ENCODE peak calls at places on chromosomes 2 and 18, in five cellular contexts. V is mesothelial cell of epicardium, B is astrocyte, I is foreskin fibroblast, Z is endothelial cell. R is an unnamed sample.

GRCh38 chr2:54052825-54053718 is 62.3 kb upstream of the ACYP2 start:
- DNase-seq in V (no peak), B (no peak), I (peak), Z (no peak), R (no peak)

GRCh38 chr2:152962446-152962845 is 244.0 kb downstream of the ARL6IP6 start:
- DNase-seq in V (no peak), B (no peak), I (no peak), Z (no peak), R (no peak)

GRCh38 chr2:11029136-11029535 is 117.4 kb downstream of the KCNF1 start:
- DNase-seq in V (no peak), B (no peak), I (no peak), Z (no peak), R (no peak)

GRCh38 chr2:36358317-36358659 is 2.7 kb downstream of the CRIM1 start:
- DNase-seq in V (no peak), B (peak), I (peak), Z (no peak), R (no peak)

GRCh38 chr2:197813093-197813787 is 8.8 kb downstream of the PLCL1 start:
- DNase-seq in V (no peak), B (peak), I (peak), Z (no peak), R (no peak)

GRCh38 chr2:17636989-17637906 is 96.8 kb downstream of the VSNL1 start:
- DNase-seq in V (no peak), B (no peak), I (no peak), Z (no peak), R (no peak)

GRCh38 chr2:9648821-9649220 is 18.0 kb upstream of the YWHAQ start:
- DNase-seq in V (no peak), B (no peak), I (no peak), Z (no peak), R (no peak)

GRCh38 chr2:42828487-42829416 is 36.4 kb upstream of the HAAO start:
- DNase-seq in V (peak), B (peak), I (peak), Z (peak), R (peak)

GRCh38 chr2:12556762-12557161 is 160.0 kb upstream of the TRIB2 start:
- DNase-seq in V (no peak), B (peak), I (peak), Z (no peak), R (no peak)

GRCh38 chr2:41027095-41027494 is 575.2 kb upstream of the SLC8A1 start:
- DNase-seq in V (no peak), B (no peak), I (no peak), Z (no peak), R (no peak)

GRCh38 chr2:168469281-168469988 is 13.4 kb downstream of the CERS6 start:
- DNase-seq in V (no peak), B (no peak), I (no peak), Z (no peak), R (no peak)

GRCh38 chr18:421236-422155 is 79.0 kb downstream of the COLEC12 start:
- DNase-seq in V (no peak), B (peak), I (peak), Z (no peak), R (no peak)

GRCh38 chr18:25278415-25278814 is 73.6 kb downstream of the ZNF521 start:
- DNase-seq in V (no peak), B (no peak), I (no peak), Z (no peak), R (no peak)

GRCh38 chr2:179304424-179304823 is 39.8 kb upstream of the SESTD1 start:
- DNase-seq in V (no peak), B (no peak), I (no peak), Z (no peak), R (no peak)

GRCh38 chr2:108324531-108325256 is 36.0 kb downstream of the SULT1C2 start:
- DNase-seq in V (no peak), B (peak), I (peak), Z (no peak), R (no peak)

GRCh38 chr2:2577366-2577765 is 246.3 kb upstream of the MYT1L start:
- DNase-seq in V (no peak), B (no peak), I (no peak), Z (no peak), R (no peak)

GRCh38 chr2:194927489-194927888 is 729.5 kb upstream of the SLC39A10 start:
- DNase-seq in V (no peak), B (no peak), I (no peak), Z (no peak), R (no peak)

GRCh38 chr2:43158259-43158880 is 68.0 kb downstream of the ZFP36L2 start:
- DNase-seq in V (no peak), B (peak), I (peak), Z (peak), R (no peak)

GRCh38 chr2:121650554-121650930 is 1.3 kb upstream of the CLASP1 start:
- DNase-seq in V (no peak), B (peak), I (peak), Z (peak), R (no peak)

DNA sequence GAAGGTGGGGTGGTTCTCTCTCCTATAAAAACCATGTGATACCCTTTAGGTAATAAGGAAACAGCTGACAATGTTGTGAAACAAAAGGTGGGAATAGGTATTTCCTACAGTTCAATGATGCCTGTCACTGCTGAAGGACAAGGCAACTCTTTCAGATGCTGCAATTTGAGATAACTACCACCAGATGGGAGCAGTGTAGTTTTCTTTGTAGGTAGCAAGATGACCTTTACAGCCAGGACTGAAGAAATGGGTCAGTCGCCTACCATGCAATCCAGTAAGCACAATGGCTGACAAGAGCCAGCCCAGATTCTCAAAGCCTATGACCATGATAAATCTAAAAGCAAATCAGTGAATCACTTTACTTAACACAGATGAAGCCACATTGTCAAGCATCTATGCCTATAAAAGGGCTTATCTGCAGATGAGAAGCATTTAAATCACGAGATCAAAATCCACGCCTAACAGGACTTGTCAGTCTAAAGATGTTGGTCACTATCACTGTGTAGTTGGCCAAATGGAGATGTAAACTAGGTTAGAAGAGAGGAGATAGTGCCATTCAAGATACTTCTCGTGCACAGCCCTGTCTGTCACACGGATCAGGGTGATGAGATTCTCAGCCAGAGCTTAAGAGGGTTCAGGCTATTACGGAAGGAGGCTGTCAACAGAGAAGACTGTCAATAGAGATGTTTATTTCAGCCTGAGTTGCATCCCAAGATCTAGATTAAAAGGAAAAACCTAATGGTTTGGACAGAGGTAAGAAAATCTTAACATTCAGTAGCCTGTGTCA is 83.7 kb downstream of the AAK1 start:
- DNase-seq in V (no peak), B (peak), I (peak), Z (peak), R (no peak)
- TF ChIP-seq CTCF in V (no peak), B (peak), I (peak), Z (peak), R (peak)

GRCh38 chr18:55386545-55386944 is 201.4 kb downstream of the TCF4 start:
- DNase-seq in V (no peak), B (no peak), I (no peak), Z (no peak), R (no peak)

GRCh38 chr18:55382277-55382805 is 205.7 kb downstream of the TCF4 start:
- DNase-seq in V (no peak), B (no peak), I (no peak), Z (no peak), R (no peak)

GRCh38 chr18:55385770-55386169 is 202.2 kb downstream of the TCF4 start:
- DNase-seq in V (no peak), B (no peak), I (no peak), Z (no peak), R (no peak)

GRCh38 chr18:55384115-55384514 is 203.9 kb downstream of the TCF4 start:
- DNase-seq in V (no peak), B (no peak), I (no peak), Z (no peak), R (no peak)

GRCh38 chr18:55384551-55385275 is 203.3 kb downstream of the TCF4 start:
- DNase-seq in V (no peak), B (peak), I (peak), Z (peak), R (no peak)
- TF ChIP-seq CTCF in V (peak), B (peak), I (peak), Z (peak), R (peak)

GRCh38 chr2:204888222-204888621 is 342.9 kb downstream of the PARD3B start:
- DNase-seq in V (no peak), B (no peak), I (peak), Z (no peak), R (no peak)

GRCh38 chr2:204892506-204893255 is 347.4 kb downstream of the PARD3B start:
- DNase-seq in V (no peak), B (peak), I (peak), Z (no peak), R (no peak)

GRCh38 chr2:204885747-204886146 is 340.5 kb downstream of the PARD3B start:
- DNase-seq in V (no peak), B (no peak), I (no peak), Z (peak), R (no peak)

GRCh38 chr2:204886713-204887112 is 341.4 kb downstream of the PARD3B start:
- DNase-seq in V (no peak), B (no peak), I (no peak), Z (no peak), R (no peak)

DNA sequence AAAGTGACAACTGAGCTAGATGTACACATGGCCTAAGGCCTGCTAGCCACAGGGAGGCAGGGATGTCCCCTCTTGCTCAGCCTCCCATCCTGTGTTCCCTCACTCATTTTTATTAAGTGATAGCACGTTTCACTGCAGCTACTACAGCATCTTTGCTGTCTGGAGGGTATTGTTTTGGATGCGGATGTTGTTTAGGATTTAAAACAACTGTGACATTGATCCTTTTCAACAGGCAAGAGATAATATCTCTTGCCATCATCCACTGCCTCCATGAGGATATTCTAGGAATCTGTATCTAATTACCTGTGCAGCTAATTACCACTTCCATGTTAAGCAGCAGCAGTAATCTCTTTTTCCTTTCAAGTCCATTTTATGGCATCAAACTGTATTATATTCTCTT is 345.4 kb downstream of the PARD3B start:
- DNase-seq in V (no peak), B (no peak), I (no peak), Z (no peak), R (no peak)
- TF ChIP-seq CTCF in V (no peak), B (no peak), I (no peak), Z (no peak), R (no peak)

GRCh38 chr2:221641181-221641871 is 69.2 kb upstream of the EPHA4 start:
- DNase-seq in V (no peak), B (peak), I (no peak), Z (no peak), R (no peak)

GRCh38 chr2:221640686-221641085 is 68.6 kb upstream of the EPHA4 start:
- DNase-seq in V (no peak), B (no peak), I (no peak), Z (no peak), R (no peak)

GRCh38 chr2:221635949-221636348 is 63.8 kb upstream of the EPHA4 start:
- DNase-seq in V (no peak), B (no peak), I (no peak), Z (no peak), R (no peak)
- TF ChIP-seq CTCF in V (no peak), B (no peak), I (no peak), Z (no peak), R (peak)

R was measured in progenitor cell of endocrine pancreas.